ENCODE peak calls at places on chromosomes 4 and X, in eight cellular contexts. One of them, this sample, is unnamed.

GRCh38 chrX:144219035-144219434 is 335.2 kb downstream of the UBE2NL start:
- DNase-seq in NCI-H524: no peak
- DNase-seq in stimulated activated CD4-positive, alpha-beta T cell treated with anti-CD3 and anti-CD28 coated beads, Interleukin-15, amount 100 ng/mL, for 1 hour: no peak
- DNase-seq in D341Med: no peak
- DNase-seq in caudate nucleus: no peak
- DNase-seq in globus pallidus: no peak
- DNase-seq in activated gamma-delta T cell treated with Interleukin-2 at 50 U/mL for 16 hours: no peak
- DNase-seq in renal cortical epithelial cell: peak
- DNase-seq in this sample: peak

GRCh38 chrX:148380614-148381561 is 119.5 kb upstream of the AFF2 start:
- DNase-seq in NCI-H524: no peak
- DNase-seq in caudate nucleus: no peak
- DNase-seq in stimulated activated CD4-positive, alpha-beta T cell treated with anti-CD3 and anti-CD28 coated beads, Interleukin-15, amount 100 ng/mL, for 1 hour: peak
- DNase-seq in renal cortical epithelial cell: peak
- DNase-seq in globus pallidus: peak
- DNase-seq in D341Med: no peak
- DNase-seq in activated gamma-delta T cell treated with Interleukin-2 at 50 U/mL for 16 hours: peak
- DNase-seq in this sample: peak

GRCh38 chr4:166836865-166837264 is 397.4 kb downstream of the SPOCK3 start:
- DNase-seq in D341Med: no peak
- DNase-seq in renal cortical epithelial cell: no peak
- DNase-seq in NCI-H524: no peak
- DNase-seq in activated gamma-delta T cell treated with Interleukin-2 at 50 U/mL for 16 hours: no peak
- DNase-seq in stimulated activated CD4-positive, alpha-beta T cell treated with anti-CD3 and anti-CD28 coated beads, Interleukin-15, amount 100 ng/mL, for 1 hour: no peak
- DNase-seq in caudate nucleus: no peak
- DNase-seq in globus pallidus: no peak
- DNase-seq in this sample: no peak

GRCh38 chr4:82947498-82947897 is 47.0 kb downstream of the THAP9 start:
- DNase-seq in NCI-H524: no peak
- DNase-seq in stimulated activated CD4-positive, alpha-beta T cell treated with anti-CD3 and anti-CD28 coated beads, Interleukin-15, amount 100 ng/mL, for 1 hour: no peak
- DNase-seq in globus pallidus: no peak
- DNase-seq in activated gamma-delta T cell treated with Interleukin-2 at 50 U/mL for 16 hours: no peak
- DNase-seq in caudate nucleus: no peak
- DNase-seq in D341Med: no peak
- DNase-seq in renal cortical epithelial cell: no peak
- DNase-seq in this sample: no peak

GRCh38 chr4:52894408-52894807 is 32.3 kb downstream of the RASL11B start:
- DNase-seq in renal cortical epithelial cell: no peak
- DNase-seq in globus pallidus: no peak
- DNase-seq in D341Med: no peak
- DNase-seq in caudate nucleus: no peak
- DNase-seq in stimulated activated CD4-positive, alpha-beta T cell treated with anti-CD3 and anti-CD28 coated beads, Interleukin-15, amount 100 ng/mL, for 1 hour: no peak
- DNase-seq in activated gamma-delta T cell treated with Interleukin-2 at 50 U/mL for 16 hours: no peak
- DNase-seq in NCI-H524: no peak
- DNase-seq in this sample: no peak

GRCh38 chrX:71128915-71129765 is 10.7 kb downstream of the MED12 start:
- DNase-seq in D341Med: peak
- DNase-seq in stimulated activated CD4-positive, alpha-beta T cell treated with anti-CD3 and anti-CD28 coated beads, Interleukin-15, amount 100 ng/mL, for 1 hour: peak
- DNase-seq in activated gamma-delta T cell treated with Interleukin-2 at 50 U/mL for 16 hours: peak
- DNase-seq in globus pallidus: peak
- DNase-seq in renal cortical epithelial cell: no peak
- DNase-seq in caudate nucleus: peak
- DNase-seq in NCI-H524: no peak
- DNase-seq in this sample: peak

GRCh38 chr4:126958482-126958881 is 674.3 kb upstream of the INTU start:
- DNase-seq in NCI-H524: no peak
- DNase-seq in D341Med: no peak
- DNase-seq in globus pallidus: no peak
- DNase-seq in activated gamma-delta T cell treated with Interleukin-2 at 50 U/mL for 16 hours: no peak
- DNase-seq in caudate nucleus: no peak
- DNase-seq in stimulated activated CD4-positive, alpha-beta T cell treated with anti-CD3 and anti-CD28 coated beads, Interleukin-15, amount 100 ng/mL, for 1 hour: no peak
- DNase-seq in renal cortical epithelial cell: no peak
- DNase-seq in this sample: no peak

GRCh38 chr4:38856046-38856445 is 571 bp downstream of the TLR6 start:
- DNase-seq in caudate nucleus: no peak
- DNase-seq in renal cortical epithelial cell: no peak
- DNase-seq in NCI-H524: no peak
- DNase-seq in D341Med: no peak
- DNase-seq in stimulated activated CD4-positive, alpha-beta T cell treated with anti-CD3 and anti-CD28 coated beads, Interleukin-15, amount 100 ng/mL, for 1 hour: no peak
- DNase-seq in activated gamma-delta T cell treated with Interleukin-2 at 50 U/mL for 16 hours: no peak
- DNase-seq in globus pallidus: peak
- DNase-seq in this sample: no peak

GRCh38 chrX:123881330-123881729 is 21.5 kb downstream of the XIAP start:
- DNase-seq in D341Med: no peak
- DNase-seq in globus pallidus: no peak
- DNase-seq in caudate nucleus: no peak
- DNase-seq in NCI-H524: no peak
- DNase-seq in activated gamma-delta T cell treated with Interleukin-2 at 50 U/mL for 16 hours: no peak
- DNase-seq in renal cortical epithelial cell: no peak
- DNase-seq in stimulated activated CD4-positive, alpha-beta T cell treated with anti-CD3 and anti-CD28 coated beads, Interleukin-15, amount 100 ng/mL, for 1 hour: no peak
- DNase-seq in this sample: no peak

GRCh38 chr4:147288512-147288911 is 192.4 kb upstream of the EDNRA start:
- DNase-seq in caudate nucleus: no peak
- DNase-seq in globus pallidus: no peak
- DNase-seq in renal cortical epithelial cell: no peak
- DNase-seq in stimulated activated CD4-positive, alpha-beta T cell treated with anti-CD3 and anti-CD28 coated beads, Interleukin-15, amount 100 ng/mL, for 1 hour: no peak
- DNase-seq in D341Med: no peak
- DNase-seq in NCI-H524: no peak
- DNase-seq in activated gamma-delta T cell treated with Interleukin-2 at 50 U/mL for 16 hours: no peak
- DNase-seq in this sample: no peak

GRCh38 chr4:167129146-167129545 is 105.1 kb downstream of the SPOCK3 start:
- DNase-seq in globus pallidus: no peak
- DNase-seq in caudate nucleus: no peak
- DNase-seq in NCI-H524: no peak
- DNase-seq in activated gamma-delta T cell treated with Interleukin-2 at 50 U/mL for 16 hours: no peak
- DNase-seq in renal cortical epithelial cell: no peak
- DNase-seq in stimulated activated CD4-positive, alpha-beta T cell treated with anti-CD3 and anti-CD28 coated beads, Interleukin-15, amount 100 ng/mL, for 1 hour: no peak
- DNase-seq in D341Med: no peak
- DNase-seq in this sample: no peak

GRCh38 chr4:131499139-131499873 is 1649.8 kb upstream of the PCDH10 start:
- DNase-seq in activated gamma-delta T cell treated with Interleukin-2 at 50 U/mL for 16 hours: no peak
- DNase-seq in stimulated activated CD4-positive, alpha-beta T cell treated with anti-CD3 and anti-CD28 coated beads, Interleukin-15, amount 100 ng/mL, for 1 hour: no peak
- DNase-seq in NCI-H524: peak
- DNase-seq in globus pallidus: no peak
- DNase-seq in caudate nucleus: no peak
- DNase-seq in renal cortical epithelial cell: peak
- DNase-seq in D341Med: no peak
- DNase-seq in this sample: no peak

GRCh38 chrX:2828404-2829065 is at the start of gene GYG2:
- DNase-seq in renal cortical epithelial cell: no peak
- DNase-seq in D341Med: peak
- DNase-seq in stimulated activated CD4-positive, alpha-beta T cell treated with anti-CD3 and anti-CD28 coated beads, Interleukin-15, amount 100 ng/mL, for 1 hour: no peak
- DNase-seq in activated gamma-delta T cell treated with Interleukin-2 at 50 U/mL for 16 hours: no peak
- DNase-seq in NCI-H524: no peak
- DNase-seq in caudate nucleus: no peak
- DNase-seq in globus pallidus: no peak
- DNase-seq in this sample: peak

GRCh38 chr4:108247511-108248088 is 78.9 kb upstream of the LEF1 start:
- DNase-seq in NCI-H524: peak
- DNase-seq in caudate nucleus: no peak
- DNase-seq in renal cortical epithelial cell: peak
- DNase-seq in globus pallidus: no peak
- DNase-seq in D341Med: no peak
- DNase-seq in activated gamma-delta T cell treated with Interleukin-2 at 50 U/mL for 16 hours: no peak
- DNase-seq in stimulated activated CD4-positive, alpha-beta T cell treated with anti-CD3 and anti-CD28 coated beads, Interleukin-15, amount 100 ng/mL, for 1 hour: no peak
- DNase-seq in this sample: peak

GRCh38 chr4:148442830-148443549 is 776 bp upstream of the NR3C2 start:
- DNase-seq in NCI-H524: no peak
- DNase-seq in globus pallidus: no peak
- DNase-seq in caudate nucleus: no peak
- DNase-seq in stimulated activated CD4-positive, alpha-beta T cell treated with anti-CD3 and anti-CD28 coated beads, Interleukin-15, amount 100 ng/mL, for 1 hour: no peak
- DNase-seq in D341Med: peak
- DNase-seq in activated gamma-delta T cell treated with Interleukin-2 at 50 U/mL for 16 hours: peak
- DNase-seq in renal cortical epithelial cell: peak
- DNase-seq in this sample: no peak

GRCh38 chr4:153222790-153223417 is 18.7 kb downstream of the TRIM2 start:
- DNase-seq in caudate nucleus: peak
- DNase-seq in D341Med: peak
- DNase-seq in NCI-H524: peak
- DNase-seq in renal cortical epithelial cell: no peak
- DNase-seq in globus pallidus: no peak
- DNase-seq in activated gamma-delta T cell treated with Interleukin-2 at 50 U/mL for 16 hours: peak
- DNase-seq in stimulated activated CD4-positive, alpha-beta T cell treated with anti-CD3 and anti-CD28 coated beads, Interleukin-15, amount 100 ng/mL, for 1 hour: no peak
- DNase-seq in this sample: peak

GRCh38 chrX:48030237-48030636 is 23.4 kb downstream of the SPACA5 start:
- DNase-seq in NCI-H524: no peak
- DNase-seq in renal cortical epithelial cell: no peak
- DNase-seq in stimulated activated CD4-positive, alpha-beta T cell treated with anti-CD3 and anti-CD28 coated beads, Interleukin-15, amount 100 ng/mL, for 1 hour: no peak
- DNase-seq in D341Med: no peak
- DNase-seq in globus pallidus: no peak
- DNase-seq in caudate nucleus: no peak
- DNase-seq in activated gamma-delta T cell treated with Interleukin-2 at 50 U/mL for 16 hours: no peak
- DNase-seq in this sample: no peak

GRCh38 chrX:29561417-29561816 is 653.9 kb upstream of the MAGEB2 start:
- DNase-seq in activated gamma-delta T cell treated with Interleukin-2 at 50 U/mL for 16 hours: no peak
- DNase-seq in globus pallidus: no peak
- DNase-seq in D341Med: no peak
- DNase-seq in stimulated activated CD4-positive, alpha-beta T cell treated with anti-CD3 and anti-CD28 coated beads, Interleukin-15, amount 100 ng/mL, for 1 hour: no peak
- DNase-seq in caudate nucleus: no peak
- DNase-seq in renal cortical epithelial cell: no peak
- DNase-seq in NCI-H524: no peak
- DNase-seq in this sample: no peak

GRCh38 chr4:1374706-1375045 is 27.7 kb downstream of the UVSSA start:
- DNase-seq in activated gamma-delta T cell treated with Interleukin-2 at 50 U/mL for 16 hours: no peak
- DNase-seq in globus pallidus: no peak
- DNase-seq in renal cortical epithelial cell: no peak
- DNase-seq in stimulated activated CD4-positive, alpha-beta T cell treated with anti-CD3 and anti-CD28 coated beads, Interleukin-15, amount 100 ng/mL, for 1 hour: no peak
- DNase-seq in NCI-H524: no peak
- DNase-seq in caudate nucleus: no peak
- DNase-seq in D341Med: no peak
- DNase-seq in this sample: no peak

GRCh38 chrX:142804085-142804484 is 221.6 kb upstream of the SPANXN4 start:
- DNase-seq in D341Med: no peak
- DNase-seq in renal cortical epithelial cell: no peak
- DNase-seq in globus pallidus: no peak
- DNase-seq in NCI-H524: peak
- DNase-seq in caudate nucleus: no peak
- DNase-seq in stimulated activated CD4-positive, alpha-beta T cell treated with anti-CD3 and anti-CD28 coated beads, Interleukin-15, amount 100 ng/mL, for 1 hour: no peak
- DNase-seq in activated gamma-delta T cell treated with Interleukin-2 at 50 U/mL for 16 hours: no peak
- DNase-seq in this sample: no peak

GRCh38 chr4:64776820-64777219 is 367.6 kb upstream of the TECRL start:
- DNase-seq in renal cortical epithelial cell: no peak
- DNase-seq in activated gamma-delta T cell treated with Interleukin-2 at 50 U/mL for 16 hours: no peak
- DNase-seq in globus pallidus: no peak
- DNase-seq in caudate nucleus: no peak
- DNase-seq in NCI-H524: no peak
- DNase-seq in stimulated activated CD4-positive, alpha-beta T cell treated with anti-CD3 and anti-CD28 coated beads, Interleukin-15, amount 100 ng/mL, for 1 hour: no peak
- DNase-seq in D341Med: no peak
- DNase-seq in this sample: no peak

GRCh38 chr4:15385928-15386327 is 41.9 kb upstream of the C1QTNF7 start:
- DNase-seq in D341Med: no peak
- DNase-seq in renal cortical epithelial cell: no peak
- DNase-seq in activated gamma-delta T cell treated with Interleukin-2 at 50 U/mL for 16 hours: no peak
- DNase-seq in NCI-H524: no peak
- DNase-seq in caudate nucleus: no peak
- DNase-seq in globus pallidus: peak
- DNase-seq in stimulated activated CD4-positive, alpha-beta T cell treated with anti-CD3 and anti-CD28 coated beads, Interleukin-15, amount 100 ng/mL, for 1 hour: no peak
- DNase-seq in this sample: no peak

GRCh38 chr4:74230902-74231499 is 73.1 kb downstream of the MTHFD2L start:
- DNase-seq in renal cortical epithelial cell: peak
- DNase-seq in D341Med: no peak
- DNase-seq in NCI-H524: no peak
- DNase-seq in stimulated activated CD4-positive, alpha-beta T cell treated with anti-CD3 and anti-CD28 coated beads, Interleukin-15, amount 100 ng/mL, for 1 hour: no peak
- DNase-seq in globus pallidus: no peak
- DNase-seq in activated gamma-delta T cell treated with Interleukin-2 at 50 U/mL for 16 hours: no peak
- DNase-seq in caudate nucleus: no peak
- DNase-seq in this sample: no peak

GRCh38 chr4:13963601-13964000 is 336.1 kb upstream of the BOD1L1 start:
- DNase-seq in renal cortical epithelial cell: no peak
- DNase-seq in globus pallidus: no peak
- DNase-seq in activated gamma-delta T cell treated with Interleukin-2 at 50 U/mL for 16 hours: no peak
- DNase-seq in D341Med: no peak
- DNase-seq in NCI-H524: no peak
- DNase-seq in caudate nucleus: no peak
- DNase-seq in stimulated activated CD4-positive, alpha-beta T cell treated with anti-CD3 and anti-CD28 coated beads, Interleukin-15, amount 100 ng/mL, for 1 hour: no peak
- DNase-seq in this sample: no peak

GRCh38 chrX:103248553-103248952 is 6.4 kb downstream of the TCEAL8 start:
- DNase-seq in globus pallidus: peak
- DNase-seq in D341Med: no peak
- DNase-seq in stimulated activated CD4-positive, alpha-beta T cell treated with anti-CD3 and anti-CD28 coated beads, Interleukin-15, amount 100 ng/mL, for 1 hour: no peak
- DNase-seq in NCI-H524: no peak
- DNase-seq in activated gamma-delta T cell treated with Interleukin-2 at 50 U/mL for 16 hours: no peak
- DNase-seq in renal cortical epithelial cell: peak
- DNase-seq in caudate nucleus: no peak
- DNase-seq in this sample: no peak

GRCh38 chr4:26568446-26568994 is 15.4 kb upstream of the TBC1D19 start:
- DNase-seq in NCI-H524: no peak
- DNase-seq in stimulated activated CD4-positive, alpha-beta T cell treated with anti-CD3 and anti-CD28 coated beads, Interleukin-15, amount 100 ng/mL, for 1 hour: no peak
- DNase-seq in caudate nucleus: no peak
- DNase-seq in globus pallidus: no peak
- DNase-seq in renal cortical epithelial cell: peak
- DNase-seq in activated gamma-delta T cell treated with Interleukin-2 at 50 U/mL for 16 hours: no peak
- DNase-seq in D341Med: no peak
- DNase-seq in this sample: no peak

GRCh38 chr4:48360285-48360965 is 19.1 kb downstream of the SLAIN2 start:
- DNase-seq in NCI-H524: no peak
- DNase-seq in activated gamma-delta T cell treated with Interleukin-2 at 50 U/mL for 16 hours: no peak
- DNase-seq in D341Med: no peak
- DNase-seq in globus pallidus: no peak
- DNase-seq in stimulated activated CD4-positive, alpha-beta T cell treated with anti-CD3 and anti-CD28 coated beads, Interleukin-15, amount 100 ng/mL, for 1 hour: no peak
- DNase-seq in renal cortical epithelial cell: peak
- DNase-seq in caudate nucleus: no peak
- DNase-seq in this sample: no peak

GRCh38 chr4:155703486-155704227 is 37.0 kb downstream of the GUCY1A1 start:
- DNase-seq in NCI-H524: no peak
- DNase-seq in stimulated activated CD4-positive, alpha-beta T cell treated with anti-CD3 and anti-CD28 coated beads, Interleukin-15, amount 100 ng/mL, for 1 hour: no peak
- DNase-seq in caudate nucleus: no peak
- DNase-seq in D341Med: no peak
- DNase-seq in activated gamma-delta T cell treated with Interleukin-2 at 50 U/mL for 16 hours: no peak
- DNase-seq in renal cortical epithelial cell: peak
- DNase-seq in globus pallidus: no peak
- DNase-seq in this sample: no peak

This sample was measured in body of pancreas.